ENCODE peak calls at places on chromosome 14, in ten cellular contexts. T is AG09309, D is fibroblast of villous mesenchyme, S is esophagus squamous epithelium, I is colonic mucosa, Y is heart left ventricle, U is endothelial cell of umbilical vein, R is mucosa of descending colon, B is cardiac muscle cell, W is BJ. Z is an unnamed sample.

GRCh38 chr14:101132051-101132541 is 228.6 kb upstream of the RTL1 start:
- DNase-seq in T (no peak), D (no peak), S (no peak), I (no peak), Y (no peak), U (no peak), R (no peak), B (no peak), W (no peak), Z (no peak)

GRCh38 chr14:36767603-36768281 is 106.1 kb downstream of the PAX9 start:
- DNase-seq in T (no peak), D (no peak), S (no peak), I (no peak), Y (no peak), U (no peak), R (no peak), B (no peak), W (no peak), Z (peak)

GRCh38 chr14:56892959-56893358 is 82.7 kb upstream of the OTX2 start:
- DNase-seq in T (no peak), D (no peak), S (no peak), I (no peak), Y (no peak), U (no peak), R (no peak), B (no peak), W (no peak), Z (no peak)

GRCh38 chr14:22099942-22100763 is 426.5 kb upstream of the OR4E1 start:
- DNase-seq in T (no peak), D (peak), S (no peak), I (peak), Y (peak), U (peak), R (peak), B (peak), W (no peak), Z (peak)

GRCh38 chr14:87013583-87013982 is 979.4 kb downstream of the GALC start:
- DNase-seq in T (peak), D (peak), S (no peak), I (no peak), Y (no peak), U (no peak), R (no peak), B (no peak), W (peak), Z (no peak)

GRCh38 chr14:98791661-98792060 is 480.3 kb downstream of the BCL11B start:
- DNase-seq in T (no peak), D (no peak), S (no peak), I (no peak), Y (no peak), U (no peak), R (no peak), B (no peak), W (no peak), Z (no peak)

GRCh38 chr14:52951730-52952481 is 1.1 kb upstream of the FERMT2 start:
- DNase-seq in T (peak), D (peak), S (no peak), I (peak), Y (no peak), U (peak), R (no peak), B (peak), W (no peak), Z (peak)

GRCh38 chr14:56055521-56055920 is 62.7 kb upstream of the PELI2 start:
- DNase-seq in T (no peak), D (no peak), S (no peak), I (no peak), Y (no peak), U (no peak), R (no peak), B (no peak), W (no peak), Z (no peak)

GRCh38 chr14:90968025-90968424 is 92.4 kb downstream of the RPS6KA5 start:
- DNase-seq in T (no peak), D (no peak), S (no peak), I (no peak), Y (no peak), U (no peak), R (no peak), B (no peak), W (no peak), Z (no peak)

GRCh38 chr14:41604793-41605534 is 1.7 kb upstream of the LRFN5 start:
- DNase-seq in T (peak), D (peak), S (no peak), I (peak), Y (peak), U (no peak), R (no peak), B (peak), W (peak), Z (no peak)

GRCh38 chr14:64910847-64911495 is 3.3 kb upstream of the CHURC1 start:
- DNase-seq in T (no peak), D (peak), S (no peak), I (no peak), Y (no peak), U (peak), R (no peak), B (peak), W (no peak), Z (no peak)

GRCh38 chr14:100305446-100306255 is 593 bp downstream of the SLC25A29 start:
- DNase-seq in T (no peak), D (no peak), S (no peak), I (peak), Y (peak), U (peak), R (peak), B (no peak), W (no peak), Z (no peak)

DNA sequence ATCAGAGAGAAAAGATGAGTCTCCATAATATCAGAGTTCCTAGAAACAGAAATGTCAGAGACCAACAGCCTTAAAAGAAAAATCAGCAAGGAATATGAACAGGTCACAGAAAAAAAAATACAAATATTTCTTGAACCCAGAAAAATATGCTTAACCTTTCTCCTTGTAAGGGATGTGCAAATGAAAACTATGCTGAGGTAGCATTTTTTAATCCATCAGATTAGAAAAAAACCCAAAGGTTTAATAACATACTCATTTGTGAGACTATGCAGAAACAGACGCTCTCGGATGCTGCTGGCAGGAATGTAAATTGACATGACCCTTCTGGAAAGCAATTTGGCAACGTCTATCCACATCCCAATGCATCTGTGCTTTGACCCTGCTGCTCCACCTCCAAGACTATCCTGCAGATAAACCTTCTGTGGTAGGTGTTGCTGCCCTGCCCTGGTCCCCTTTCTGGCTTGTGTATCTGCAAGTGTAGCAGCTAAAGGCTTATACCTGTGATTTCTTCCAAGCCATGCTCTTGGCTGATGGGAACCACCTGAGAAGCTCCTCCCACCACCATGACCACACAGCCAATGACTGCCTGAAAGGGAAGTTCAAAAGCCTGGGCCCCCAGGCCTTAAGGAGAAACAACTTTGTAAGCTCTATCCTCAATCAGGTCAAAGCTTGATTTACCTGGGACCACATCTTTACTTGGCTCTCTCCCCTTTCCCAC is 49.4 kb downstream of the LTBP2 start:
- DNase-seq in T (no peak), D (peak), S (no peak), I (no peak), Y (no peak), U (no peak), R (no peak), B (no peak), W (no peak), Z (no peak)
- TF ChIP-seq CTCF in T (no peak), D (peak), S (no peak), I (no peak), Y (no peak), U (no peak), R (no peak), B (no peak), W (no peak), Z (no peak)

DNA sequence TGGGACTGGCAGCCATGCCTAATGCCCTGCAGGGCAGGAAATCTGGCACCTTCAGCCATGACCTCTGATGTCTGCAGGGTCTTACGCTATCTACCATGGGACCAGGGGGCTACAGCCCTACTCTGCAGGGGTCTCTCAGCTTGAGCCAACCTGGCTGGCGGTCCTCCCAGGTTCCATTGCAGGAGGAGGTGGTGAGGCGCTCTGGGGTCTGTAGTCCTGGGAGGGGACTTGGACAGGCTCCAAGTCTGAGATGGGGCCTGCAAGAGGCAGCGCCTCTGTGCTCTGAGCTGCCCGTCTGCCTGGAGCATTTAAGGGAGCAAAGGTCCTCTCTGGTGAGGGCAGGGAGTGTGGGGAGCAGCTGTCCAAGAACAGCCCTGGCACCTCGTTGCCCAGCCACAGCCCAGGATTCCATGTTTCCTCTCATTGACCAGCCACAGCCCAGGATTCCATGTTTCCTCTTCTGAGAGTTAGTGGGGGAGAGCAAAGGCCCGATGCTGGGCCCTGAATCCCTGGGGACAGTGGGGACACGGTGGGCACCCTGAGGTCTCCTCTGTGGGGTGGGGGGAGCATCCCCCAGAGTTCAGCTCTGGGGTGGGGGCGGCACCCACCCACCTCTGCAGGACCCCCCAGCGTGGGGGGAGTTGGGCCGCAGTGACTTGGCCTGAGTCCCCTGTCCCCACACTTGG is 678 bp downstream of the PLD4 start:
- DNase-seq in T (no peak), D (no peak), S (no peak), I (no peak), Y (no peak), U (no peak), R (no peak), B (no peak), W (no peak), Z (no peak)
- H3K4me3 ChIP-seq in T (no peak), D (no peak), S (no peak), I (no peak), Y (no peak), U (no peak), R (no peak), B (no peak), W (no peak), Z (no peak)

DNA sequence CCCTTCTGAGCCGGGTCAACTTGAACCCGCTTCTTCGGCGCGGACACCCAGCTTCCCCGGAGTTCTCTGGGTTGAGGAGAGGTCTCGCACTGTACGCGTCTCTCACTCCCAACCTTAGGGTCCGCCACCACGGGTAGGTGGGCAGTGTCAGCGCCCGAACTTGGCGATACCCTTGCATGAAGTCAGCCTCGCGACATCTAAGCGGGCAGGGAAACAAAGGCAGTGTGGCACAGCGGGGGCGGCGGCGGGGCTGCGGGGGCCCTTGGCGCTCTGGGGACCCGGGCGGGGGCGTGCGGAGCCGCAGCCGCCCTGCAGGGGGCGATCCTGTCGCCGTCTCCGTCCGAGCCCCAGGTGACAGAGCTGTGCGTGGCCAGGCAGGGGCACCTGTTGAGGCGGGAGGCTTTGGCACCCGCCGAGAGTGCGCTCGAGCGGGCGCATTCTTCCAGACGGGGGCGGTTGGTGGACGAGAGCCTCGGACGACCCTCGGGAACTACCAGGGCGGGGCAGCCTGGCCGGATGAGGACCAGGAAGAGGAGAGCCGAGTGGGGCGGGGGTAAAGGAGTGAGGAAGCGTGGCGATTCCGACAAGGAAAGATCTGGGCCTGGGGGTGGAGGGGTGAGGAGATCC is 1.1 kb downstream of the GALNT16 start:
- DNase-seq in T (no peak), D (no peak), S (no peak), I (peak), Y (peak), U (no peak), R (peak), B (peak), W (no peak), Z (no peak)
- TF ChIP-seq CTCF in T (peak), D (peak), S (peak), I (peak), Y (peak), U (peak), R (peak), B (peak), W (peak), Z (peak)

DNA sequence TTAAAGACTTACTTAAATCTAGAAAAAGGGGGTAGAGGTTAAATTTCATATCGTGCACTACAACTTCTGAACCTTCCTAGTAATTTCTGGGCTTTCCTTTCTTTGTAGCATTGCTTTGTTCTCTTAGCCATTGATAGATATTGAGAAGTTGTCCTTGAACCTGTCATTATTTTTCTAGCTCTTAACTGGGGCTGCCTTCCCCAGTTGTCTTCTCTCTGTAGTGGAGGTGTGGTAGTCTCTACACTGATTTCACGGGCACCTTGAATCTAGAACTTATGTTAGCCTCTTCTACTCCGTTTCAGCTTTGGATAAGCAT is 504.0 kb downstream of the PCNX1 start:
- DNase-seq in T (no peak), D (no peak), S (no peak), I (no peak), Y (no peak), U (no peak), R (no peak), B (no peak), W (no peak), Z (no peak)
- H3K4me3 ChIP-seq in T (no peak), D (no peak), S (no peak), I (no peak), Y (no peak), U (no peak), R (no peak), B (no peak), W (no peak), Z (no peak)

DNA sequence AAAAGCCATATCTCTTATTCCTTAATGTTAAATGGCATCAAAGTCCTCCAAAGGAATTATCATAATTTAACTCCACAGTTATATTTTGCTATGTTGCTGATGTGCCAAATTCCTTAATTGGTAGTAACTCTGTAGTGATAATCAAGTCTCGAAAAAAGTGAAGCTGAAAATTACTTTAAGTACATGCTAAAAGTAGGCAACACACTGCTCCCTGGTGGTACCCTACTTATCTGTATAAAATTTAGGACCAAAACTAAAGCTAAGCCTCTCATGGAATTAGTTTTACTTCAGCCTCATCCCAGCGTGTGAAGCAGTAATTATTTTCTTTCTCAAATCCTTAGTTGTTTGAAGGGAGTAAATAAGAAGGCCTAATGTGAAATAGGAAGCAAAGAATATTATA is 132.8 kb downstream of the TTLL5 start:
- DNase-seq in T (peak), D (peak), S (no peak), I (no peak), Y (no peak), U (no peak), R (no peak), B (no peak), W (no peak), Z (no peak)
- TF ChIP-seq CTCF in T (peak), D (peak), S (no peak), I (no peak), Y (no peak), U (no peak), R (no peak), B (peak), W (no peak), Z (peak)

GRCh38 chr14:103099733-103100280 is 5.3 kb downstream of the EXOC3L4 start:
- DNase-seq in T (no peak), D (no peak), S (no peak), I (no peak), Y (no peak), U (no peak), R (no peak), B (no peak), W (no peak), Z (no peak)
- H3K4me3 ChIP-seq in T (no peak), D (no peak), S (no peak), I (no peak), Y (no peak), U (no peak), R (no peak), B (no peak), W (no peak), Z (no peak)

GRCh38 chr14:33847066-33847465 is 103.8 kb downstream of the EGLN3 start:
- DNase-seq in T (no peak), D (peak), S (no peak), I (no peak), Y (no peak), U (no peak), R (no peak), B (no peak), W (no peak), Z (no peak)

GRCh38 chr14:33849455-33849801 is 101.4 kb downstream of the EGLN3 start:
- DNase-seq in T (no peak), D (no peak), S (no peak), I (no peak), Y (no peak), U (no peak), R (no peak), B (no peak), W (no peak), Z (no peak)

GRCh38 chr14:33848009-33848408 is 102.9 kb downstream of the EGLN3 start:
- DNase-seq in T (no peak), D (no peak), S (no peak), I (no peak), Y (no peak), U (no peak), R (no peak), B (no peak), W (no peak), Z (no peak)

GRCh38 chr14:33850826-33851225 is 100.0 kb downstream of the EGLN3 start:
- DNase-seq in T (no peak), D (no peak), S (no peak), I (no peak), Y (no peak), U (no peak), R (no peak), B (no peak), W (no peak), Z (no peak)

DNA sequence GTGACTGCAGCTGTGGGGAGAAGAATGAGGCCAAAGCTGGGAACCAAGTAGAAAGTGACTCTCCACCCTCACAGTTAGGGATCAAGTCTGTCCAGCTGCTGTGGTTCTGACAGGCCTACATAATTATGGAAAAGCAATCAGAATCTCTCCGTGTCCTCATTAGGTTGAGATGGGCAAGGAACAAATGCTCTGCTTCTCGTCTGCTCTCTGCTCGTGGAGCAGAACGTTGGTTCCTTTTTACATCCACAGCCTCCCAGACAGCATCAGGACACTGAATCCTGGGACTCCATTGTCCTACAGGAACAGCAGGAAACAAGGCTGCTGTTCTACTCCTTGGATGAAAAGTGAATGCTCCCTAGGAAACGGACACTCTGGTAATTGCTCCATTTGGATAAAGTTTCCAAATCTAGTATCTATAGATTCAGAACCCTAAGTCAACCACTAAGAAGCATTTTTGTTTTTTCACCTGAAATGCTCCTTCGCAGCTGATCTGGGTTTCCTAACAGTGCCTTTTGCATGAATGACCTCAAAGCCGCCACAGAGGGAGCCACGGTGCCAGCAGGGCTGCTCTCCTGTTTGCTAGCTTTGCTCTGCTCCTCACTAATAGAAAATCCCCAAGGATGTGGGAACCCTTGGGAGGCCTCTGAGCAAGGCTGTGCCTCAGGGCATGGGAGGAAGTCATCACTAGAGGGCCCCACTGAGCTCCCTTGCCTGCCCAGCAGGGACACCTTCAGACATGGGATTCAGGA is 102.0 kb downstream of the EGLN3 start:
- DNase-seq in T (no peak), D (peak), S (no peak), I (peak), Y (peak), U (peak), R (peak), B (peak), W (no peak), Z (peak)
- TF ChIP-seq CTCF in T (peak), D (peak), S (peak), I (peak), Y (peak), U (peak), R (peak), B (peak), W (peak), Z (peak)

Z was measured in LNCaP clone FGC.